ENCODE peak calls at places on chromosomes 11 and 22, in eight cellular contexts. D is transverse colon, L is GM12891, I is GM12892, N is NB4, X is sigmoid colon, J is tibial nerve, R is A549. S is an unnamed sample.

GRCh38 chr11:116695657-116696254 is 77.0 kb downstream of the BUD13 start:
- DNase-seq in X (no peak), D (no peak), I (no peak), J (no peak), R (no peak), N (no peak), L (no peak), S (no peak)

GRCh38 chr22:19040581-19041402 is 81.4 kb downstream of the DGCR2 start:
- DNase-seq in X (peak), D (no peak), J (no peak), L (no peak), N (no peak), R (no peak), I (no peak), S (no peak)

GRCh38 chr11:2805388-2806057 is 80.1 kb downstream of the CDKN1C start:
- DNase-seq in R (no peak), J (peak), L (no peak), N (no peak), I (no peak), D (peak), X (peak), S (no peak)

GRCh38 chr11:33015621-33016551 is at the start of gene DEPDC7:
- DNase-seq in R (peak), J (peak), N (peak), X (peak), L (peak), I (peak), D (peak), S (peak)

GRCh38 chr11:83645561-83645960 is 359.4 kb upstream of the CCDC90B start:
- DNase-seq in J (no peak), L (no peak), D (no peak), N (no peak), I (no peak), X (no peak), R (no peak), S (no peak)

GRCh38 chr11:78420255-78420764 is 2.7 kb upstream of the GAB2 start:
- DNase-seq in R (peak), X (peak), N (peak), I (no peak), D (peak), L (no peak), J (peak), S (peak)

GRCh38 chr22:46432164-46433068 is 96.9 kb downstream of the TRMU start:
- DNase-seq in I (no peak), D (peak), J (no peak), N (no peak), L (peak), R (no peak), X (no peak), S (no peak)

GRCh38 chr11:771617-772204 is 5.6 kb downstream of the GATD1 start:
- DNase-seq in I (no peak), R (no peak), X (no peak), D (no peak), J (no peak), N (no peak), L (no peak), S (no peak)

GRCh38 chr11:26820739-26821138 is 98.9 kb upstream of the SLC5A12 start:
- DNase-seq in N (no peak), J (no peak), D (no peak), R (no peak), X (no peak), L (no peak), I (no peak), S (no peak)

GRCh38 chr11:12167098-12167999 is 57.0 kb downstream of the MICAL2 start:
- DNase-seq in R (peak), J (no peak), I (no peak), X (no peak), D (peak), N (peak), L (no peak), S (peak)

GRCh38 chr22:39183991-39184585 is 31.6 kb upstream of the CBX7 start:
- DNase-seq in X (no peak), D (no peak), N (no peak), I (no peak), J (no peak), L (no peak), R (peak), S (no peak)

GRCh38 chr11:123159146-123159857 is 35.7 kb downstream of the CLMP start:
- DNase-seq in J (no peak), I (no peak), N (no peak), D (no peak), R (peak), L (no peak), X (no peak), S (no peak)

GRCh38 chr11:66037327-66037726 is 11.0 kb upstream of the CATSPER1 start:
- DNase-seq in I (no peak), R (no peak), X (no peak), D (no peak), J (no peak), L (no peak), N (no peak), S (no peak)

GRCh38 chr22:32558681-32559355 is 84.2 kb downstream of the FBXO7 start:
- DNase-seq in D (peak), L (no peak), X (peak), I (no peak), N (no peak), J (peak), R (peak), S (peak)

GRCh38 chr11:78909386-78909785 is 334.7 kb upstream of the NARS2 start:
- DNase-seq in D (no peak), N (no peak), L (no peak), R (no peak), X (no peak), I (no peak), J (no peak), S (no peak)

GRCh38 chr11:14124886-14125285 is 162.4 kb downstream of the SPON1 start:
- DNase-seq in D (no peak), J (no peak), X (no peak), N (no peak), L (no peak), R (no peak), I (no peak), S (no peak)

GRCh38 chr11:105588001-105588400 is 21.9 kb upstream of the GRIA4 start:
- DNase-seq in R (no peak), D (no peak), N (no peak), L (no peak), I (no peak), X (no peak), J (no peak), S (no peak)

GRCh38 chr11:128608732-128609131 is 21.4 kb upstream of the ETS1 start:
- DNase-seq in N (no peak), R (no peak), I (no peak), X (no peak), J (no peak), D (no peak), L (no peak), S (no peak)

GRCh38 chr22:31102441-31103081 is 4.8 kb downstream of the SELENOM start:
- DNase-seq in L (no peak), J (peak), I (no peak), N (peak), R (peak), D (peak), X (peak), S (peak)

GRCh38 chr22:24819941-24820461 is 14.0 kb downstream of the SGSM1 start:
- DNase-seq in J (no peak), R (peak), I (no peak), L (no peak), D (peak), X (peak), N (no peak), S (no peak)

GRCh38 chr11:3049430-3050243 is 7.6 kb downstream of the CARS1 start:
- DNase-seq in L (peak), R (peak), N (peak), J (peak), I (peak), X (peak), D (peak), S (peak)

GRCh38 chr11:36564376-36565032 is 3.3 kb upstream of the RAG1 start:
- DNase-seq in D (peak), N (peak), X (no peak), I (no peak), L (peak), J (no peak), R (peak), S (no peak)

GRCh38 chr11:62077136-62077535 is 46.7 kb upstream of the INCENP start:
- DNase-seq in I (no peak), R (no peak), X (no peak), J (no peak), L (no peak), D (no peak), N (no peak), S (no peak)

GRCh38 chr11:117226388-117227385 is 5.2 kb downstream of the PCSK7 start:
- DNase-seq in N (peak), J (no peak), X (peak), I (peak), L (peak), D (peak), R (peak), S (peak)

GRCh38 chr11:106105986-106106385 is 28.5 kb downstream of the AASDHPPT start:
- DNase-seq in R (no peak), I (no peak), L (no peak), D (no peak), N (no peak), X (no peak), J (no peak), S (no peak)

GRCh38 chr11:75204685-75205667 is 35.6 kb upstream of the TPBGL start:
- DNase-seq in X (peak), R (peak), N (peak), I (peak), D (peak), J (peak), L (peak), S (peak)

GRCh38 chr11:34604216-34604615 is 16.7 kb upstream of the EHF start:
- DNase-seq in R (peak), D (no peak), I (no peak), N (no peak), J (no peak), L (no peak), X (no peak), S (no peak)

GRCh38 chr11:118051611-118052461 is 25.0 kb upstream of the TMPRSS4 start:
- DNase-seq in I (no peak), X (no peak), N (peak), D (peak), J (no peak), L (no peak), R (no peak), S (no peak)

GRCh38 chr11:108019870-108020540 is 11.3 kb downstream of the CUL5 start:
- DNase-seq in R (no peak), I (no peak), J (no peak), L (no peak), X (no peak), D (no peak), N (peak), S (no peak)

GRCh38 chr22:46633334-46633890 is 13.2 kb downstream of the GRAMD4 start:
- DNase-seq in I (no peak), N (no peak), L (no peak), X (no peak), R (no peak), J (no peak), D (no peak), S (no peak)

GRCh38 chr22:23062616-23063538 is 7.4 kb upstream of the GNAZ start:
- DNase-seq in D (no peak), R (no peak), X (no peak), I (no peak), N (no peak), L (no peak), J (no peak), S (no peak)

GRCh38 chr11:18634140-18635032 is at the start of gene SPTY2D1:
- DNase-seq in D (peak), J (peak), N (peak), L (peak), R (peak), I (peak), X (peak), S (peak)

GRCh38 chr11:113034591-113034990 is 73.4 kb downstream of the NCAM1 start:
- DNase-seq in R (no peak), N (no peak), J (no peak), L (no peak), X (no peak), I (no peak), D (no peak), S (no peak)

GRCh38 chr11:109864834-109865557 is 228.2 kb upstream of the ZC3H12C start:
- DNase-seq in D (no peak), L (no peak), J (no peak), N (no peak), X (no peak), R (no peak), I (peak), S (no peak)

GRCh38 chr22:27100789-27101188 is 443.4 kb downstream of the MIAT start:
- DNase-seq in I (no peak), D (no peak), R (no peak), J (no peak), L (no peak), X (peak), N (no peak), S (no peak)

DNA sequence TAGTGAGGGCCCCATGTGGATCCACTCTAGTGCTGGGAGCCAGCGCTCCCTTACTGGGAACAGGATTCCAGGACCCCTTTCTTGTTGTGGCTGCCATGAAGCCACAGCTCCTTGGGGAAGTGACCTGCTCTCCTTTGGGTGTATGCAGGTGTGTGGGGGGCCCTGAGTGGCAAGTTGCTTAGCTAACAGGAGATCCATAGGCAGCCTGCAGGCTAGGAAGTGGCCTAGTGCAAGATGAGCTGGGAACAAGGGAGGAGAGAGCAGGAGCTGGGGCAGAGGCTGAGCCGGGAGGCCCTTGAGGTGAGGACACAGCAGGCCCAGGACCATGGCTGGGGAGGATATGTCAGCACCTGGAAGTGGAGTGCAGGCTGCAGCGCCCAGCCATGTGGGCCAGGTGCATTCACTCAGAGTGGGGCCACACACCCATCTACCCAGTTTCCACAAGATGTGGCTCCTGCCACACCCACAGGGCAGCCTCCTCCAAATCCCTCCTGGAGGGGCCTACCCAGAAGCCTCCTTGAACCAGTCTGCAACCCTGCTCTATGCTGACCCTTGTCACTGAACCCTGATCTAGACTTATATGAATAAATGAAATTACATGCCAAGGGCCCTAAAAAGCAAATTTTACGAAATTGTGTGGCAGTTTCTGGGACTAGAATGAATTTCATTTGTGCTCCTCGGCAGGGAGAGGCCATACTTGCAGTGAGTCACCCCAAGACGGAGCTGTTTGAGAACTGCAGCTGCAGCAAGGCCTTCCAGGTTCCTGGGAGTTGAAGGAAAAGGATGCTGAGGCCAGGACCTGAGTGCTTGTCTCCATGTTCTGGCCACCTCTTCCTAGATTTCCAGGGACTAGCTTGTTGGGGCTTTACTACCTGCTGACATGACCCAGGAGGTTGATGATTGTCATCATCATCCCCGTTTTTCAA is 3.2 kb downstream of the THAP7 start:
- DNase-seq in J (no peak), X (no peak), D (no peak), R (no peak), I (no peak), L (no peak), N (no peak), S (no peak)
- TF ChIP-seq POLR2A in J (no peak), X (no peak), D (no peak), R (peak), I (peak), L (peak), N (no peak), S (no peak)

GRCh38 chr11:103091810-103092524 is at the start of gene DCUN1D5:
- DNase-seq in L (peak), R (peak), N (peak), D (peak), I (peak), X (peak), J (peak), S (peak)
- TF ChIP-seq POLR2A in L (peak), R (peak), N (peak), D (peak), I (peak), X (peak), J (no peak), S (peak)

GRCh38 chr11:44565008-44565745 is at the start of gene CD82:
- DNase-seq in N (peak), X (peak), I (peak), R (peak), L (peak), D (peak), J (peak), S (peak)
- TF ChIP-seq POLR2A in N (peak), X (peak), I (peak), R (peak), L (peak), D (peak), J (peak), S (peak)

DNA sequence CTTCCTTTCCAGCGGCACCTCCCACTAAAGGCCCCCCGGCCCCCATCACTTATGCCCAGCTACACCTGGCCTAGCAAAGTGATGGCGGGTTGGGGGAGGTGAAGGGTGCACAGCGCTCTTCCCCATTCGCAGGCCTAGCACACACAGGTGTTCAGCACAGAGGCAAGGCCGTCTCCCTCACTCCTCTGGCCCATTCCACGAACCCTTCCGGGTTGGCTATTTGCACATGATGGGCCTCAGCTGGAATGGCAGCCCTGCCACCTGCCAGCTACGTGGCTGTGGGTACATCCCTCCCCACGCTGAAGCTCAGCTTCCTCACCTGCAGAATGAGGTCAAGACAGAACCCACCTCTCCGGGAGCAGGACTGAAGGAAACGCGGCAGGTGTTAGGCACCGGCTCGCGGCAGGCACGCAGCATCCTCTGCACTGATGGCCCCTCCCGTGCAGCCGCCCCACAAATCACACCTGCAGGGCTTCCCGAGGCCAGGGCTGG is 4.8 kb downstream of the KIAA0930 start:
- DNase-seq in J (no peak), L (no peak), N (no peak), D (peak), R (no peak), X (no peak), I (no peak), S (no peak)
- TF ChIP-seq POLR2A in J (no peak), L (no peak), N (no peak), D (no peak), R (no peak), X (no peak), I (no peak), S (no peak)